ENCODE peak calls at places on chromosomes 16 and 17, in ten cellular contexts. J, X, N, S, A, R, M, O, U and Y are unnamed samples.

GRCh38 chr16:29839822-29840221 is 19.6 kb downstream of the MVP start:
- DNase-seq in J (no peak), X (no peak), N (no peak), S (no peak), A (no peak), R (no peak), M (no peak), O (no peak), U (no peak), Y (no peak)

GRCh38 chr16:77789085-77789611 is 784 bp downstream of the VAT1L start:
- DNase-seq in J (no peak), X (no peak), N (no peak), S (no peak), A (no peak), R (no peak), M (no peak), O (no peak), U (no peak), Y (no peak)

GRCh38 chr17:61486135-61487120 is 34.2 kb downstream of the TBX4 start:
- DNase-seq in J (no peak), X (no peak), N (no peak), S (no peak), A (peak), R (no peak), M (no peak), O (no peak), U (no peak), Y (no peak)

GRCh38 chr16:14168146-14168545 is 97.0 kb downstream of the MRTFB start:
- DNase-seq in J (no peak), X (no peak), N (no peak), S (no peak), A (peak), R (no peak), M (no peak), O (no peak), U (no peak), Y (peak)

GRCh38 chr17:6555331-6556120 is 829 bp downstream of the PITPNM3 start:
- DNase-seq in J (peak), X (peak), N (peak), S (peak), A (peak), R (peak), M (peak), O (peak), U (peak), Y (peak)

GRCh38 chr17:27670791-27671590 is 40.0 kb downstream of the LGALS9 start:
- DNase-seq in J (no peak), X (no peak), N (no peak), S (peak), A (no peak), R (no peak), M (no peak), O (no peak), U (no peak), Y (no peak)

GRCh38 chr17:42803074-42803883 is 4.6 kb downstream of the CNTD1 start:
- DNase-seq in J (no peak), X (peak), N (no peak), S (no peak), A (peak), R (no peak), M (no peak), O (peak), U (no peak), Y (peak)

GRCh38 chr16:88928405-88929375 is 48.3 kb downstream of the CBFA2T3 start:
- DNase-seq in J (no peak), X (no peak), N (peak), S (no peak), A (no peak), R (no peak), M (no peak), O (no peak), U (no peak), Y (no peak)

GRCh38 chr17:76075364-76076099 is 951 bp downstream of the GALR2 start:
- DNase-seq in J (no peak), X (no peak), N (no peak), S (no peak), A (no peak), R (no peak), M (no peak), O (no peak), U (no peak), Y (no peak)

GRCh38 chr17:13346996-13347762 is 254.6 kb downstream of the HS3ST3A1 start:
- DNase-seq in J (no peak), X (peak), N (no peak), S (no peak), A (peak), R (peak), M (peak), O (peak), U (no peak), Y (peak)

GRCh38 chr16:80852261-80852872 is 48.0 kb upstream of the CDYL2 start:
- DNase-seq in J (no peak), X (peak), N (no peak), S (no peak), A (peak), R (peak), M (peak), O (peak), U (peak), Y (peak)

GRCh38 chr16:88570691-88571092 is 489 bp downstream of the ZC3H18 start:
- DNase-seq in J (no peak), X (peak), N (no peak), S (no peak), A (peak), R (peak), M (no peak), O (no peak), U (no peak), Y (no peak)

GRCh38 chr16:69942627-69943170 is 8.4 kb upstream of the CLEC18A start:
- DNase-seq in J (no peak), X (no peak), N (no peak), S (no peak), A (no peak), R (no peak), M (no peak), O (no peak), U (no peak), Y (no peak)

GRCh38 chr17:77437017-77437416 is 296.2 kb downstream of the SEC14L1 start:
- DNase-seq in J (no peak), X (peak), N (no peak), S (no peak), A (peak), R (no peak), M (peak), O (peak), U (no peak), Y (peak)

GRCh38 chr16:80666378-80667257 is 125.8 kb downstream of the DYNLRB2 start:
- DNase-seq in J (no peak), X (no peak), N (no peak), S (no peak), A (peak), R (no peak), M (no peak), O (no peak), U (no peak), Y (no peak)

GRCh38 chr16:23280483-23280967 is 21.6 kb upstream of the SCNN1B start:
- DNase-seq in J (no peak), X (peak), N (no peak), S (no peak), A (no peak), R (peak), M (no peak), O (no peak), U (peak), Y (no peak)

GRCh38 chr17:48228720-48229119 is 121.2 kb downstream of the SNX11 start:
- DNase-seq in J (no peak), X (no peak), N (no peak), S (no peak), A (no peak), R (no peak), M (no peak), O (no peak), U (no peak), Y (no peak)
- TF ChIP-seq CTCF in J (no peak), X (no peak), N (no peak), S (no peak), A (no peak), R (no peak), M (no peak), O (no peak), U (no peak), Y (no peak)

GRCh38 chr17:79808763-79809529 is 12.1 kb upstream of the CBX8 start:
- DNase-seq in J (peak), X (no peak), N (peak), S (peak), A (peak), R (peak), M (no peak), O (no peak), U (peak), Y (no peak)
- TF ChIP-seq CTCF in J (peak), X (peak), N (peak), S (peak), A (peak), R (peak), M (peak), O (peak), U (peak), Y (no peak)

GRCh38 chr17:47822785-47823184 is 1.2 kb upstream of the OSBPL7 start:
- DNase-seq in J (no peak), X (no peak), N (no peak), S (no peak), A (no peak), R (no peak), M (no peak), O (no peak), U (no peak), Y (no peak)

GRCh38 chr17:47821424-47822379 is at the start of gene OSBPL7:
- DNase-seq in J (peak), X (peak), N (peak), S (peak), A (peak), R (peak), M (peak), O (peak), U (peak), Y (peak)

GRCh38 chr17:47819475-47819874 is 2.1 kb downstream of the OSBPL7 start:
- DNase-seq in J (no peak), X (no peak), N (no peak), S (no peak), A (no peak), R (no peak), M (no peak), O (no peak), U (no peak), Y (no peak)

GRCh38 chr17:47820023-47820789 is 1.4 kb downstream of the OSBPL7 start:
- DNase-seq in J (no peak), X (no peak), N (no peak), S (no peak), A (no peak), R (no peak), M (no peak), O (no peak), U (peak), Y (no peak)

GRCh38 chr17:47821031-47821423 is 567 bp downstream of the OSBPL7 start:
- DNase-seq in J (no peak), X (no peak), N (no peak), S (no peak), A (no peak), R (no peak), M (no peak), O (no peak), U (no peak), Y (no peak)
- TF ChIP-seq CTCF in J (no peak), X (no peak), N (no peak), S (no peak), A (no peak), R (no peak), M (no peak), O (no peak), U (no peak), Y (no peak)

DNA sequence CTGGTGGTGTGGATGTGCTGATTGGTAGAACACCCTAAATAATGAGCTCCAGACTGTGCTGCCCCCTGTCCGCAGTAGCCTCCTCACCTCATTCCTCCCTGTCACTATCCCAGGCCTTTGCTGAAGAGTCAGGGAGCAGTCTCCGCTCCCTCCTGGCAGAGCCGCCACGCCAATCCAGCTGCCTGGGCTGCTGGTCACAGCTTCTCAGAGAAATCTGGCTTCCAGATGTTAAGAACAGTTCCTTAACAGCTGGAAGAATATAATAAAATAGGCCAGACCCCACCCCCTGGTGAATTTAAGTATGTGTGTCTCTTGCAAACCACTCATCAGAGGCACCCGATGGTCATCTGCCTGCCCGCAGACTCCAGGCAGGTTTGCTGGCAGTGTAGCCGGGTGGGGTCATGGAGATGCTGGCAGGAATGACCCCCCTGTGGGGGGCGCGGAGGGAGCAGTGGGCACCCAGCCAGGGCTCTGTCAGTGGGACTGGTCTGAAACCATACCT is 161.0 kb downstream of the CCDC182 start:
- DNase-seq in J (no peak), X (no peak), N (no peak), S (no peak), A (no peak), R (no peak), M (peak), O (no peak), U (no peak), Y (no peak)
- TF ChIP-seq CTCF in J (no peak), X (no peak), N (no peak), S (no peak), A (no peak), R (no peak), M (peak), O (no peak), U (no peak), Y (no peak)

DNA sequence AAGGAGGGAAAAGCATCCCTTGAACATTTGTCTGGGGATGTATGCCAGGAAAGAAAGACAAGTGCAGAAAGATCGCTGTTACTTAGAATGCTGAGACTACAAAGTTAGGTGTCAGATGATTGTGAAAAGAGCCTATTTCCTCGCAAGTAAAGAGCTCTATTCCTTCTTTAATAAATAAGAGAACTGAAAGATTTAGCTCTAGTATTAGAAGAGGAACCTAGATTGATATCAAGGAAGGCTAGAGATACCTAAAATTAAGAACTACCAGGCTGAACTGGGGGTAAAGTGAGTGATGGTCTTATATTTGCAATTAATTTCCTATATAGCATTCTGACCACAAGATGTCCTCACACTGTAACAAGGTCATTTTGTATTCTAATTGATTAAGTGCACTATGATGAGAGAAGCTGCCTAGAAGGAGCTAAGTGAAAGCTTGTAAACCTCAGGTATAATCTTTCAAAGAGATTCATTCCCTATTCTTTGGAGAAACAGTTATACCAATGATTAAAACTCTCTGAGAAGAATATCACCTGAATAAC is 62.3 kb downstream of the SSH2 start:
- DNase-seq in J (no peak), X (no peak), N (no peak), S (no peak), A (peak), R (no peak), M (no peak), O (no peak), U (no peak), Y (peak)
- TF ChIP-seq CTCF in J (peak), X (peak), N (peak), S (no peak), A (peak), R (peak), M (peak), O (peak), U (peak), Y (peak)

DNA sequence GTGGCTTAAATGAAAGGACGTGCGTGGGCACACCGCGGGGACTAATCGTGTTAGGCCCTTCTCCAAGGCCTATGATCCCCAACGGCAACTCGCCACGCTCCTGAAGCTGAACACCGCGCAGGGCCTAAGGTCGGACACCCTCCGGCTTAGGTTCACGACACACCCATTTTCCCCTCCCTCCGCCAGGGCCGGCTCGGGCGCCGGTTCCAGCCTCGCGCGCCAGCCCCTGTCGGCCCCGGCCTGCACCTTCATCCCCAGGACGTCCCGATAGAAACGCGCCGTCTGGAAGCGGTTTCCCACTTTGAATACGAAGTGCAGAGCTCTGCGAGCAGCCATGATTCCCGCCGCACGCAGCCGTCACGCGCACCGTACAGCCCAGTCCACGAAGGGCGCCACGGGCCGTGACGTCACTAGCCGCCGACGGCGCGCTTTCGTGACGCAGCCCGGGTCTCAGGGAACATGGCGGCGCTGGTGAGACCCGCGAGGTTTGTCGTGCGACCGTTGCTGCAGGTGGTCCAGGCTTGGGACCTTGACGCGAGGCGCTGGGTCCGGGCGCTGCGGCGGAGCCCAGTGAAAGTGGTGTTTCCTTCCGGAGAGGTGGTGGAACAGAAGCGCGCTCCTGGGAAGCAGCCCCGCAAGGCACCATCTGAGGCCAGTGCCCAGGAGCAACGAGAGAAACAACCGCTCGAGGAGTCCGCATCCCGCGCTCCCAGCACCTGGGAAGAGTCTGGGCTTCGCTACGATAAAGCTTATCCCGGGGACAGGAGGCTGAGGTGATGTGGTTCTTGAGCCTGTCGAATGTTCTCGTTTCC is at the start of the genes GLOD4 and MRM3:
- DNase-seq in J (peak), X (peak), N (peak), S (peak), A (peak), R (peak), M (peak), O (peak), U (peak), Y (peak)
- TF ChIP-seq CTCF in J (peak), X (no peak), N (peak), S (peak), A (no peak), R (no peak), M (no peak), O (no peak), U (peak), Y (peak)